ENCODE peak calls at places on chromosomes 11 and 22, in eight cellular contexts. One of them, this sample, is unnamed. For H3K4me1, the result is how much of the 10 kb centered on the place peaks cover.

GRCh38 chr11:75031224-75031753 is 42.6 kb downstream of the NEU3 start:
- DNase-seq in A549: peak
- DNase-seq in H9: peak
- DNase-seq in fibroblast of lung: peak
- DNase-seq in body of pancreas: peak
- DNase-seq in upper lobe of right lung: no peak
- DNase-seq in SK-N-SH: no peak
- DNase-seq in kidney: no peak
- DNase-seq in this sample: peak

GRCh38 chr11:126978911-126979310 is 21.7 kb downstream of the KIRREL3 start:
- DNase-seq in body of pancreas: no peak
- DNase-seq in fibroblast of lung: no peak
- DNase-seq in A549: no peak
- DNase-seq in upper lobe of right lung: no peak
- DNase-seq in kidney: no peak
- DNase-seq in H9: no peak
- DNase-seq in SK-N-SH: no peak
- DNase-seq in this sample: no peak

GRCh38 chr11:59614277-59615131 is 1.1 kb downstream of the OSBP start:
- DNase-seq in kidney: no peak
- DNase-seq in H9: no peak
- DNase-seq in body of pancreas: no peak
- DNase-seq in fibroblast of lung: no peak
- DNase-seq in A549: peak
- DNase-seq in SK-N-SH: no peak
- DNase-seq in upper lobe of right lung: no peak
- DNase-seq in this sample: peak

GRCh38 chr11:70473186-70473872 is 75.0 kb downstream of the CTTN start:
- DNase-seq in A549: no peak
- DNase-seq in SK-N-SH: no peak
- DNase-seq in fibroblast of lung: no peak
- DNase-seq in kidney: peak
- DNase-seq in body of pancreas: no peak
- DNase-seq in H9: no peak
- DNase-seq in upper lobe of right lung: peak
- DNase-seq in this sample: peak

GRCh38 chr22:45473626-45474237 is 29.0 kb upstream of the FBLN1 start:
- DNase-seq in SK-N-SH: no peak
- DNase-seq in upper lobe of right lung: peak
- DNase-seq in kidney: no peak
- DNase-seq in A549: no peak
- DNase-seq in H9: no peak
- DNase-seq in fibroblast of lung: no peak
- DNase-seq in body of pancreas: peak
- DNase-seq in this sample: no peak

GRCh38 chr11:19245351-19245750 is 4.6 kb upstream of the E2F8 start:
- DNase-seq in H9: no peak
- DNase-seq in SK-N-SH: no peak
- DNase-seq in body of pancreas: no peak
- DNase-seq in kidney: no peak
- DNase-seq in A549: no peak
- DNase-seq in upper lobe of right lung: no peak
- DNase-seq in fibroblast of lung: no peak
- DNase-seq in this sample: no peak

GRCh38 chr11:68896171-68896959 is 7.3 kb downstream of the MRPL21 start:
- DNase-seq in kidney: peak
- DNase-seq in upper lobe of right lung: peak
- DNase-seq in A549: no peak
- DNase-seq in H9: no peak
- DNase-seq in body of pancreas: no peak
- DNase-seq in fibroblast of lung: no peak
- DNase-seq in SK-N-SH: no peak
- DNase-seq in this sample: no peak

GRCh38 chr11:17208257-17208999 is 642 bp upstream of the PIK3C2A start:
- DNase-seq in upper lobe of right lung: no peak
- DNase-seq in A549: peak
- DNase-seq in kidney: no peak
- DNase-seq in H9: peak
- DNase-seq in fibroblast of lung: peak
- DNase-seq in SK-N-SH: peak
- DNase-seq in body of pancreas: peak
- DNase-seq in this sample: no peak

GRCh38 chr22:36156515-36157419 is 3.8 kb downstream of the APOL3 start:
- DNase-seq in H9: peak
- DNase-seq in A549: no peak
- DNase-seq in upper lobe of right lung: peak
- DNase-seq in body of pancreas: peak
- DNase-seq in kidney: peak
- DNase-seq in fibroblast of lung: peak
- DNase-seq in SK-N-SH: no peak
- DNase-seq in this sample: peak

GRCh38 chr11:73854680-73855079 is 22.0 kb downstream of the COA4 start:
- DNase-seq in upper lobe of right lung: no peak
- DNase-seq in H9: no peak
- DNase-seq in A549: no peak
- DNase-seq in SK-N-SH: no peak
- DNase-seq in fibroblast of lung: peak
- DNase-seq in body of pancreas: no peak
- DNase-seq in kidney: no peak
- DNase-seq in this sample: no peak

GRCh38 chr11:12696911-12697581 is 22.8 kb downstream of the TEAD1 start:
- DNase-seq in upper lobe of right lung: no peak
- DNase-seq in A549: no peak
- DNase-seq in SK-N-SH: no peak
- DNase-seq in body of pancreas: no peak
- DNase-seq in H9: no peak
- DNase-seq in kidney: peak
- DNase-seq in fibroblast of lung: no peak
- DNase-seq in this sample: no peak

GRCh38 chr11:35491231-35491871 is 34.1 kb downstream of the PAMR1 start:
- DNase-seq in SK-N-SH: no peak
- DNase-seq in H9: no peak
- DNase-seq in A549: peak
- DNase-seq in upper lobe of right lung: no peak
- DNase-seq in fibroblast of lung: peak
- DNase-seq in kidney: no peak
- DNase-seq in body of pancreas: no peak
- DNase-seq in this sample: peak

GRCh38 chr11:65492637-65493366 is 6.0 kb upstream of the MALAT1 start:
- DNase-seq in upper lobe of right lung: peak
- DNase-seq in body of pancreas: peak
- DNase-seq in A549: peak
- DNase-seq in fibroblast of lung: peak
- DNase-seq in H9: no peak
- DNase-seq in kidney: peak
- DNase-seq in SK-N-SH: no peak
- DNase-seq in this sample: peak

GRCh38 chr11:94674005-94674491 is 94.1 kb upstream of the AMOTL1 start:
- DNase-seq in A549: no peak
- DNase-seq in SK-N-SH: no peak
- DNase-seq in fibroblast of lung: no peak
- DNase-seq in upper lobe of right lung: no peak
- DNase-seq in kidney: no peak
- DNase-seq in body of pancreas: no peak
- DNase-seq in H9: no peak
- DNase-seq in this sample: no peak

GRCh38 chr22:45885171-45885840 is 91.7 kb downstream of the WNT7B start:
- DNase-seq in fibroblast of lung: no peak
- DNase-seq in upper lobe of right lung: peak
- DNase-seq in A549: no peak
- DNase-seq in body of pancreas: no peak
- DNase-seq in SK-N-SH: no peak
- DNase-seq in H9: peak
- DNase-seq in kidney: peak
- DNase-seq in this sample: peak

GRCh38 chr11:66543263-66544107 is 2.4 kb downstream of the ZDHHC24 start:
- DNase-seq in A549: no peak
- DNase-seq in upper lobe of right lung: no peak
- DNase-seq in body of pancreas: peak
- DNase-seq in kidney: peak
- DNase-seq in fibroblast of lung: peak
- DNase-seq in SK-N-SH: peak
- DNase-seq in H9: peak
- DNase-seq in this sample: peak

DNA sequence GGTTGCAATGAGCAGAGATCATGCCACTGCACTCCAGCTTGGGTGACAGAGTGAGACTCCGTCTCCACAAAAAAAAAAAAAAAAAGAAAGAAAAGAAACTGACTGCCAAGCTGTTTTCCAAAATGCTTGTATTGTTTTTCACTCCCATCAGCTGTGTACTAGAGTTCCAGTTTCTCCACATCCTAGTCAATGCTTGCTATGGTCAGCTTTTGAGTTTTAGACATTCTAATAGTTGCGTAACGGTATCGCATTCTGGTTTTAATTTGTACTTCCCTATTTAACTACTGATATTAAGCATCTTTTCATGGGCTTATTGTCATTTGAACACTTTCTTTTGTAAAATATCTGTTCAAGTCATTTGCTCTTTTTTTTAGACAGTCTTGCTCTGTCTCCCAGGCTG is 55.7 kb downstream of the TSPAN18 start:
- DNase-seq in H9: no peak
- DNase-seq in A549: no peak
- DNase-seq in upper lobe of right lung: no peak
- DNase-seq in SK-N-SH: no peak
- DNase-seq in body of pancreas: no peak
- DNase-seq in fibroblast of lung: no peak
- DNase-seq in kidney: no peak
- DNase-seq in this sample: no peak
- H3K4me1 ChIP-seq in H9: under half
- H3K4me1 ChIP-seq in A549: under half
- H3K4me1 ChIP-seq in upper lobe of right lung: under half
- H3K4me1 ChIP-seq in SK-N-SH: under half
- H3K4me1 ChIP-seq in body of pancreas: under half
- H3K4me1 ChIP-seq in fibroblast of lung: under half
- H3K4me1 ChIP-seq in kidney: under half
- H3K4me1 ChIP-seq in this sample: under half

GRCh38 chr11:97687106-97687505 is 1297.3 kb downstream of the JRKL start:
- DNase-seq in kidney: no peak
- DNase-seq in body of pancreas: no peak
- DNase-seq in fibroblast of lung: no peak
- DNase-seq in A549: no peak
- DNase-seq in SK-N-SH: peak
- DNase-seq in H9: no peak
- DNase-seq in upper lobe of right lung: no peak
- DNase-seq in this sample: no peak

GRCh38 chr11:97684486-97685439 is 1295.0 kb downstream of the JRKL start:
- DNase-seq in A549: no peak
- DNase-seq in kidney: no peak
- DNase-seq in upper lobe of right lung: no peak
- DNase-seq in fibroblast of lung: no peak
- DNase-seq in body of pancreas: no peak
- DNase-seq in H9: no peak
- DNase-seq in SK-N-SH: no peak
- DNase-seq in this sample: no peak

GRCh38 chr11:97683733-97684132 is 1293.9 kb downstream of the JRKL start:
- DNase-seq in SK-N-SH: no peak
- DNase-seq in body of pancreas: no peak
- DNase-seq in upper lobe of right lung: no peak
- DNase-seq in A549: peak
- DNase-seq in H9: peak
- DNase-seq in fibroblast of lung: no peak
- DNase-seq in kidney: no peak
- DNase-seq in this sample: no peak
- TF ChIP-seq CTCF in SK-N-SH: no peak
- TF ChIP-seq CTCF in body of pancreas: no peak
- TF ChIP-seq CTCF in upper lobe of right lung: no peak
- TF ChIP-seq CTCF in A549: no peak
- TF ChIP-seq CTCF in H9: peak
- TF ChIP-seq CTCF in fibroblast of lung: no peak
- TF ChIP-seq CTCF in kidney: no peak
- TF ChIP-seq CTCF in this sample: no peak

DNA sequence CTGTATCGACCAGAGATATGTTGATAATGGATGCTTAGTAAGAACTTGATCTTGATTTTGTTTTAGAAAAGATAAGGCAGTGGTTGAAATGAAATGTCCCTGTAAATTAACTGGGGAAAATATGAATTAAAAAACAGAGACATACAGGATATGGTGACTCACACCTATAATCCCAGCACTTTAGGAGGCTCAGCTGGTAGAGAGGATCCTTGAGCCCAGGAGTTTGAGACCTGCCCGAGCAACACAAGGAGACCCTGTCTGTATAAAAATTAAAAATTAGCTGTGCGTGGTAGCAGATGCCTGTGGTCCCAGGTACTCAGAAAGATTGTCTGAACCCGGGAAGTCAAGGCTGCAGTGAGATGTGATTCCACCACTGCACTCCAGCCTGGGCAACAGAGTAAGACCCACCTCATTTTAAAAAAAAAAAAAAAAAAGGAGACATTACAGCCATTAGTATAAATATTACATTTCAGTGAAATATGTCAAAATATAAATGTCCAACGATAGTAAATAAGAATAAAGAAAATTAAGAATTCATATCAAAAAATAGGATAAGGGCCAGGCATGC is 4.6 kb downstream of the PICALM start:
- DNase-seq in body of pancreas: no peak
- DNase-seq in H9: no peak
- DNase-seq in kidney: no peak
- DNase-seq in SK-N-SH: no peak
- DNase-seq in upper lobe of right lung: no peak
- DNase-seq in A549: no peak
- DNase-seq in fibroblast of lung: peak
- DNase-seq in this sample: peak
- H3K4me1 ChIP-seq in body of pancreas: half or more
- H3K4me1 ChIP-seq in H9: under half
- H3K4me1 ChIP-seq in kidney: under half
- H3K4me1 ChIP-seq in SK-N-SH: under half
- H3K4me1 ChIP-seq in upper lobe of right lung: half or more
- H3K4me1 ChIP-seq in A549: under half
- H3K4me1 ChIP-seq in fibroblast of lung: under half
- H3K4me1 ChIP-seq in this sample: under half

DNA sequence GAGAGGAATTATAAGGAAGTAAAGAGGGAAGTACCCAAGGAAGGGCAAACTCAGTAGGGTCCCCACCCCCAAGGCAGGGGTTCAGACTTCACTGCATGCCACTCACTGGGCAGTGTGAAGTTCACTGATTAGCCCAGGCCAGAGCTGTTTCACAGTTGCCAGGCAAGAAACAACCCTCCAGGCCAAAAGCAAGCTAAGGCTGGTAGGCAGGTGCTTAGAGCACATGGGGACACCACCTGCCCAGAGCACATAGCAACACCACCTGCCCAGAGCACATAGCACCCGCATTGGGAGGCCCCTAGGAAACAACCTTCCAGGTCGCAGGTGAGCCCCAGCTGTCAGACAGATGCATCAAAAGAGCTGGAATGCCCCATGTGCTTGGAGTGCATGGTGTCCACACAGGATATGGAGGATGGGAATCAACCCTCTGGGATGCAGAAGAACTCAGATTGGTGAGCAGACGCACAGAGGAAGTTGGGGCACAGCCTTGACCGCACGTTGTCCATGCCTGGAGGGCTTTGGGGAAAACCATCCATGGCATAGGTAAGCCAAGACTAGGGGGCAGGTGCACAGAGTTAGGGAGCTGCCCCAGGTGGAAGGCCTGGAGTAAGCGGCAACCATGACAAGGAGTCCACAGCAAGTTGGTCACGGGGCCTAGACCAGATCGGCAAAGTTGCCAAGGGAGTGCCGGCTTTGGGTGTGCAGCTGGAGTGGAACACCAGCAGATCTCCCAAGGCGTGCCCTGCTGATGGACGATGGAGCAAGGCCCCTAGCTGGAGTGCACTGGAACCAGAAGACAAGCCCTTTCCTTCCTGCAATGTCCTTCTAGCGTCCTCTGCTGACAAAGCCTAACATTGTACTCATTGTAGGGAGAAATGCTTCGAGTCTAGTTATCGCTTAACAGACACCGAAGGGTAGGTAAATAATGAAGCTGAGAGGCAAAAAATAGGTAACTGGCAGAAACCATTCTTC is 7.8 kb upstream of the TMEM216 start:
- DNase-seq in fibroblast of lung: no peak
- DNase-seq in body of pancreas: no peak
- DNase-seq in kidney: no peak
- DNase-seq in H9: peak
- DNase-seq in A549: peak
- DNase-seq in upper lobe of right lung: peak
- DNase-seq in SK-N-SH: no peak
- DNase-seq in this sample: peak
- TF ChIP-seq CTCF in fibroblast of lung: peak
- TF ChIP-seq CTCF in body of pancreas: no peak
- TF ChIP-seq CTCF in kidney: peak
- TF ChIP-seq CTCF in H9: peak
- TF ChIP-seq CTCF in A549: peak
- TF ChIP-seq CTCF in upper lobe of right lung: no peak
- TF ChIP-seq CTCF in SK-N-SH: no peak
- TF ChIP-seq CTCF in this sample: peak